ENCODE peak calls at places on chromosomes 2 and 18, in nine cellular contexts. One of them, this sample, is unnamed.

GRCh38 chr2:68255736-68256450 is 3.6 kb upstream of the PPP3R1 start:
- DNase-seq in sigmoid colon: no peak
- DNase-seq in LNCaP clone FGC: no peak
- DNase-seq in osteocyte: no peak
- DNase-seq in cardiac fibroblast: peak; percentile 51
- DNase-seq in tibial artery: no peak
- DNase-seq in endodermal cell: no peak
- DNase-seq in brain microvascular endothelial cell: no peak
- DNase-seq in psoas muscle: no peak
- DNase-seq in this sample: no peak

GRCh38 chr2:219079417-219079816 is 18.7 kb upstream of the IHH start:
- DNase-seq in LNCaP clone FGC: no peak
- DNase-seq in tibial artery: no peak
- DNase-seq in endodermal cell: no peak
- DNase-seq in sigmoid colon: no peak
- DNase-seq in psoas muscle: no peak
- DNase-seq in brain microvascular endothelial cell: peak; percentile 42
- DNase-seq in osteocyte: no peak
- DNase-seq in cardiac fibroblast: no peak
- DNase-seq in this sample: peak; percentile 8

GRCh38 chr2:143607446-143608110 is 478.4 kb downstream of the ARHGAP15 start:
- DNase-seq in cardiac fibroblast: peak; percentile 12
- DNase-seq in tibial artery: no peak
- DNase-seq in LNCaP clone FGC: no peak
- DNase-seq in psoas muscle: no peak
- DNase-seq in sigmoid colon: no peak
- DNase-seq in osteocyte: no peak
- DNase-seq in endodermal cell: no peak
- DNase-seq in brain microvascular endothelial cell: no peak
- DNase-seq in this sample: no peak

GRCh38 chr2:74816540-74817331 is 17.2 kb upstream of the HK2 start:
- DNase-seq in LNCaP clone FGC: no peak
- DNase-seq in cardiac fibroblast: no peak
- DNase-seq in osteocyte: no peak
- DNase-seq in psoas muscle: no peak
- DNase-seq in endodermal cell: no peak
- DNase-seq in brain microvascular endothelial cell: no peak
- DNase-seq in tibial artery: no peak
- DNase-seq in sigmoid colon: no peak
- DNase-seq in this sample: no peak

GRCh38 chr2:44836174-44836573 is 105.3 kb upstream of the SIX3 start:
- DNase-seq in tibial artery: no peak
- DNase-seq in psoas muscle: no peak
- DNase-seq in LNCaP clone FGC: no peak
- DNase-seq in osteocyte: no peak
- DNase-seq in cardiac fibroblast: no peak
- DNase-seq in sigmoid colon: no peak
- DNase-seq in endodermal cell: peak; percentile 22
- DNase-seq in brain microvascular endothelial cell: no peak
- DNase-seq in this sample: peak; percentile 10

GRCh38 chr2:240986787-240987411 is 11.5 kb upstream of the SNED1 start:
- DNase-seq in brain microvascular endothelial cell: no peak
- DNase-seq in cardiac fibroblast: peak; percentile 93
- DNase-seq in osteocyte: no peak
- DNase-seq in sigmoid colon: peak; percentile 82
- DNase-seq in psoas muscle: peak; percentile 91
- DNase-seq in endodermal cell: no peak
- DNase-seq in LNCaP clone FGC: peak; percentile 37
- DNase-seq in tibial artery: peak; percentile 89
- DNase-seq in this sample: peak; percentile 90

GRCh38 chr2:199466704-199467461 is 9.1 kb upstream of the SATB2 start:
- DNase-seq in endodermal cell: peak; percentile 78
- DNase-seq in LNCaP clone FGC: no peak
- DNase-seq in brain microvascular endothelial cell: no peak
- DNase-seq in osteocyte: no peak
- DNase-seq in cardiac fibroblast: no peak
- DNase-seq in sigmoid colon: no peak
- DNase-seq in tibial artery: no peak
- DNase-seq in psoas muscle: peak; percentile 49
- DNase-seq in this sample: no peak

GRCh38 chr2:140714586-140714985 is 1416.2 kb downstream of the LRP1B start:
- DNase-seq in tibial artery: no peak
- DNase-seq in endodermal cell: no peak
- DNase-seq in LNCaP clone FGC: no peak
- DNase-seq in psoas muscle: no peak
- DNase-seq in cardiac fibroblast: no peak
- DNase-seq in sigmoid colon: no peak
- DNase-seq in brain microvascular endothelial cell: no peak
- DNase-seq in osteocyte: no peak
- DNase-seq in this sample: no peak

GRCh38 chr2:234979204-234980167 is 27.7 kb downstream of the SH3BP4 start:
- DNase-seq in cardiac fibroblast: peak; percentile 62
- DNase-seq in brain microvascular endothelial cell: no peak
- DNase-seq in psoas muscle: no peak
- DNase-seq in tibial artery: no peak
- DNase-seq in endodermal cell: no peak
- DNase-seq in LNCaP clone FGC: no peak
- DNase-seq in sigmoid colon: no peak
- DNase-seq in osteocyte: no peak
- DNase-seq in this sample: no peak

GRCh38 chr2:65071499-65072180 is 15.4 kb downstream of the CEP68 start:
- DNase-seq in endodermal cell: peak; percentile 88
- DNase-seq in LNCaP clone FGC: peak; percentile 43
- DNase-seq in psoas muscle: no peak
- DNase-seq in brain microvascular endothelial cell: peak; percentile 16
- DNase-seq in osteocyte: no peak
- DNase-seq in tibial artery: no peak
- DNase-seq in cardiac fibroblast: peak; percentile 26
- DNase-seq in sigmoid colon: peak; percentile 76
- DNase-seq in this sample: peak; percentile 17
- TF ChIP-seq CTCF in endodermal cell: peak; percentile 68
- TF ChIP-seq CTCF in LNCaP clone FGC: peak; percentile 36
- TF ChIP-seq CTCF in psoas muscle: peak; percentile 27
- TF ChIP-seq CTCF in brain microvascular endothelial cell: peak; percentile 60
- TF ChIP-seq CTCF in osteocyte: peak; percentile 25
- TF ChIP-seq CTCF in tibial artery: no peak
- TF ChIP-seq CTCF in cardiac fibroblast: peak; percentile 57
- TF ChIP-seq CTCF in sigmoid colon: no peak
- TF ChIP-seq CTCF in this sample: peak; percentile 21

DNA sequence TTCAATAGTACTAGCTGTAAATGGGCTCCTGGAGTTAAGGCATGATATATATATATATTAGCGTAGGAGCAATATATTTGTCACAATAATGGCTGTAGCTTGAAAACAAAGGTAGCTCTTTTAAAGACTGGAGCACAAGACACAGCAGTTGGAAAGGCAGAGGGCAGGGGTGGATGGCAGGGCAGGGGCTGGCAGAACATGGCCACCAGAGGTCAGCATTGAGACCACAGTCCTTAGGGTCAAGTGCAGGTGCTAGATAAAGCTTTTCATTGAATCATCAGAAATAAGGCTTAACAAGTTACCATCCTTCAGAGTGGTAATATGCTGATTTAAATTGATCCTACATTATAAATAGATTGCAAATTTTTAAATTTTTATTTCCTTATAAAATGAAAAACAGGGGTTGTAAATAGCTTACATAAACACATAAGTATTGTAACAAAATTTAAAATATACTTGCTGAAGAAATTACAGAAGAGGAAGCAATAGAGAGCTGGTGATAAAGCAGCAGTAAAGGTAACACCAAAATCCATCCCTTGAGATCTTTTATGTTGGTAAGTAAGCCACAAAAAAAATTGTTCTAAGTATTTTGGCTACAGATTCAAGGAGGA is 161.2 kb upstream of the PIEZO2 start:
- DNase-seq in tibial artery: no peak
- DNase-seq in LNCaP clone FGC: no peak
- DNase-seq in brain microvascular endothelial cell: no peak
- DNase-seq in osteocyte: no peak
- DNase-seq in psoas muscle: peak; percentile 76
- DNase-seq in endodermal cell: peak; percentile 92
- DNase-seq in sigmoid colon: no peak
- DNase-seq in cardiac fibroblast: peak; percentile 56
- DNase-seq in this sample: peak; percentile 59
- TF ChIP-seq CTCF in tibial artery: peak; percentile 42
- TF ChIP-seq CTCF in LNCaP clone FGC: peak; percentile 94
- TF ChIP-seq CTCF in brain microvascular endothelial cell: peak; percentile 94
- TF ChIP-seq CTCF in osteocyte: peak; percentile 81
- TF ChIP-seq CTCF in psoas muscle: peak; percentile 84
- TF ChIP-seq CTCF in endodermal cell: peak; percentile 94
- TF ChIP-seq CTCF in sigmoid colon: no peak
- TF ChIP-seq CTCF in cardiac fibroblast: peak; percentile 80
- TF ChIP-seq CTCF in this sample: peak; percentile 78

GRCh38 chr2:171811229-171811628 is 82.8 kb downstream of the SLC25A12 start:
- DNase-seq in endodermal cell: no peak
- DNase-seq in LNCaP clone FGC: peak; percentile 46
- DNase-seq in cardiac fibroblast: peak; percentile 64
- DNase-seq in brain microvascular endothelial cell: no peak
- DNase-seq in osteocyte: no peak
- DNase-seq in psoas muscle: no peak
- DNase-seq in tibial artery: no peak
- DNase-seq in sigmoid colon: no peak
- DNase-seq in this sample: peak; percentile 46
- TF ChIP-seq CTCF in endodermal cell: peak; percentile 64
- TF ChIP-seq CTCF in LNCaP clone FGC: peak; percentile 56
- TF ChIP-seq CTCF in cardiac fibroblast: peak; percentile 24
- TF ChIP-seq CTCF in brain microvascular endothelial cell: peak; percentile 20
- TF ChIP-seq CTCF in osteocyte: peak; percentile 75
- TF ChIP-seq CTCF in psoas muscle: peak; percentile 30
- TF ChIP-seq CTCF in tibial artery: peak; percentile 41
- TF ChIP-seq CTCF in sigmoid colon: no peak
- TF ChIP-seq CTCF in this sample: peak; percentile 34

GRCh38 chr2:130727286-130727924 is 1.5 kb upstream of the GPR148 start:
- DNase-seq in tibial artery: peak; percentile 90
- DNase-seq in brain microvascular endothelial cell: peak; percentile 71
- DNase-seq in LNCaP clone FGC: no peak
- DNase-seq in cardiac fibroblast: peak; percentile 79
- DNase-seq in endodermal cell: peak; percentile 99
- DNase-seq in psoas muscle: peak; percentile 86
- DNase-seq in sigmoid colon: peak; percentile 87
- DNase-seq in osteocyte: no peak
- DNase-seq in this sample: no peak
- TF ChIP-seq CTCF in tibial artery: no peak
- TF ChIP-seq CTCF in brain microvascular endothelial cell: peak; percentile 7
- TF ChIP-seq CTCF in LNCaP clone FGC: no peak
- TF ChIP-seq CTCF in cardiac fibroblast: no peak
- TF ChIP-seq CTCF in endodermal cell: peak; percentile 36
- TF ChIP-seq CTCF in psoas muscle: no peak
- TF ChIP-seq CTCF in sigmoid colon: no peak
- TF ChIP-seq CTCF in osteocyte: no peak
- TF ChIP-seq CTCF in this sample: no peak

DNA sequence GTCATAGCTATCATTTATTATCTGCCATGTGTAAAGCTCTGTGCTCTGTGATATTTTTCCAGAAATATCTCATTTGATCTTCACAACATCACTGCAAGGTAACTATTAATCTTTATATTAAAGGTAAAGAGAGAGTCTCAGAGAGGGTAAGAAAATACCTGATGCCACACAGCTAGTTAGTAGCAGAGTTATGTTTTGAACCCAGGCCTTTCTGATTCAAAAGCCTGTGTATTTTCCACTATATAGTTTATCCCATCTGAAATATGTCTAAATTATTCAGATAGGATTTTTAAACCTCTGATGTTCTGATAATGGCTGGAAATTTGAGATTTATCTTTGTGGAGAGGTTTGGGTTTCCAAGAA is 10.1 kb downstream of the INPP1 start:
- DNase-seq in sigmoid colon: no peak
- DNase-seq in tibial artery: no peak
- DNase-seq in brain microvascular endothelial cell: no peak
- DNase-seq in endodermal cell: no peak
- DNase-seq in cardiac fibroblast: no peak
- DNase-seq in LNCaP clone FGC: no peak
- DNase-seq in osteocyte: no peak
- DNase-seq in psoas muscle: no peak
- DNase-seq in this sample: no peak
- TF ChIP-seq CTCF in sigmoid colon: no peak
- TF ChIP-seq CTCF in tibial artery: no peak
- TF ChIP-seq CTCF in brain microvascular endothelial cell: no peak
- TF ChIP-seq CTCF in endodermal cell: no peak
- TF ChIP-seq CTCF in cardiac fibroblast: no peak
- TF ChIP-seq CTCF in LNCaP clone FGC: no peak
- TF ChIP-seq CTCF in osteocyte: no peak
- TF ChIP-seq CTCF in psoas muscle: no peak
- TF ChIP-seq CTCF in this sample: no peak

GRCh38 chr2:236569593-236569973 is at the start of gene ACKR3:
- DNase-seq in brain microvascular endothelial cell: peak; percentile 83
- DNase-seq in endodermal cell: peak; percentile 92
- DNase-seq in sigmoid colon: peak; percentile 92
- DNase-seq in tibial artery: peak; percentile 94
- DNase-seq in psoas muscle: peak; percentile 87
- DNase-seq in osteocyte: peak; percentile 90
- DNase-seq in LNCaP clone FGC: peak; percentile 83
- DNase-seq in cardiac fibroblast: peak; percentile 88
- DNase-seq in this sample: peak; percentile 51
- TF ChIP-seq CTCF in brain microvascular endothelial cell: peak; percentile 80
- TF ChIP-seq CTCF in endodermal cell: peak; percentile 66
- TF ChIP-seq CTCF in sigmoid colon: peak; percentile 44
- TF ChIP-seq CTCF in tibial artery: peak; percentile 26
- TF ChIP-seq CTCF in psoas muscle: peak; percentile 23
- TF ChIP-seq CTCF in osteocyte: peak; percentile 70
- TF ChIP-seq CTCF in LNCaP clone FGC: peak; percentile 71
- TF ChIP-seq CTCF in cardiac fibroblast: no peak
- TF ChIP-seq CTCF in this sample: peak; percentile 20

GRCh38 chr2:134246154-134246874 is 7.6 kb upstream of the MGAT5 start:
- DNase-seq in tibial artery: no peak
- DNase-seq in cardiac fibroblast: no peak
- DNase-seq in sigmoid colon: no peak
- DNase-seq in psoas muscle: no peak
- DNase-seq in endodermal cell: no peak
- DNase-seq in LNCaP clone FGC: no peak
- DNase-seq in brain microvascular endothelial cell: no peak
- DNase-seq in osteocyte: no peak
- DNase-seq in this sample: no peak
- TF ChIP-seq CTCF in tibial artery: no peak
- TF ChIP-seq CTCF in cardiac fibroblast: no peak
- TF ChIP-seq CTCF in sigmoid colon: no peak
- TF ChIP-seq CTCF in psoas muscle: no peak
- TF ChIP-seq CTCF in endodermal cell: no peak
- TF ChIP-seq CTCF in LNCaP clone FGC: no peak
- TF ChIP-seq CTCF in brain microvascular endothelial cell: no peak
- TF ChIP-seq CTCF in osteocyte: no peak
- TF ChIP-seq CTCF in this sample: no peak

DNA sequence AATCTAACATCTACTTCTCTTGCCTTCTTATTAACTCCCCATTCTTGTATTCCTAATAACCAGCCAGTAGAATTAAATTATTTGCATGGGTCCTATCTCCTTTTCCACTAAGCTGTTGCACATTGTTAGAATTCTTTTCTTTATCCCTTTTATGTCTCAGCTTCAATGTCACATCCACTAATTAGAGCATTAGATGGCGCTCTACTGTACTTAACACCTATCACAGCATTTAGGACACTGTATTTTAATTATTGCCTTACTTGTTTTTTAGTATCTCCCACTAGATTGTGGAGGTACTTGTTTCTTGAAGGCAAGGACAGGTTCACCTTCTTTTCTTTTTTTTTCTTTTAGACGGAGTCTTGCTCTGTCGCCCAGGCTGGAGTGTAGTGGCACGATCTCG is 3.8 kb downstream of the LIPT1 start:
- DNase-seq in osteocyte: no peak
- DNase-seq in brain microvascular endothelial cell: no peak
- DNase-seq in psoas muscle: no peak
- DNase-seq in cardiac fibroblast: no peak
- DNase-seq in LNCaP clone FGC: no peak
- DNase-seq in endodermal cell: no peak
- DNase-seq in sigmoid colon: no peak
- DNase-seq in tibial artery: no peak
- DNase-seq in this sample: no peak
- TF ChIP-seq CTCF in osteocyte: no peak
- TF ChIP-seq CTCF in brain microvascular endothelial cell: no peak
- TF ChIP-seq CTCF in psoas muscle: no peak
- TF ChIP-seq CTCF in cardiac fibroblast: no peak
- TF ChIP-seq CTCF in LNCaP clone FGC: no peak
- TF ChIP-seq CTCF in endodermal cell: peak; percentile 26
- TF ChIP-seq CTCF in sigmoid colon: no peak
- TF ChIP-seq CTCF in tibial artery: no peak
- TF ChIP-seq CTCF in this sample: no peak

GRCh38 chr2:101442667-101443061 is 32.2 kb downstream of the RFX8 start:
- DNase-seq in endodermal cell: peak; percentile 81
- DNase-seq in cardiac fibroblast: no peak
- DNase-seq in brain microvascular endothelial cell: peak; percentile 22
- DNase-seq in LNCaP clone FGC: no peak
- DNase-seq in psoas muscle: no peak
- DNase-seq in tibial artery: no peak
- DNase-seq in sigmoid colon: no peak
- DNase-seq in osteocyte: no peak
- DNase-seq in this sample: peak; percentile 20
- TF ChIP-seq CTCF in endodermal cell: peak; percentile 52
- TF ChIP-seq CTCF in cardiac fibroblast: no peak
- TF ChIP-seq CTCF in brain microvascular endothelial cell: peak; percentile 49
- TF ChIP-seq CTCF in LNCaP clone FGC: no peak
- TF ChIP-seq CTCF in psoas muscle: no peak
- TF ChIP-seq CTCF in tibial artery: no peak
- TF ChIP-seq CTCF in sigmoid colon: no peak
- TF ChIP-seq CTCF in osteocyte: no peak
- TF ChIP-seq CTCF in this sample: no peak